ENCODE peak calls at places on chromosomes 2 and 18, in ten cellular contexts. W is naive thymus-derived CD8-positive, alpha-beta T cell; M is stomach; I is RWPE1; Q is GM03348; X is NCI-H1092 treated with DMSO at 0.1 percent for 48 hours; Z is activated CD4-positive, alpha-beta T cell treated with anti-CD3 and anti-CD28 coated beads for 24 hours; D is NCI-H2171 treated with DMSO at 0.1 percent for 48 hours; R is HTR-8/SVneo; F is hepatic stellate cell. B is an unnamed sample.

GRCh38 chr2:225002039-225002655 is 40.1 kb downstream of the DOCK10 start:
- DNase-seq in W (peak; percentile 43), M (peak; percentile 57), Q (peak; percentile 63), Z (peak; percentile 69), I (peak; percentile 37), D (peak; percentile 15), R (peak; percentile 43), X (peak; percentile 64), F (peak; percentile 29), B (peak; percentile 50)

GRCh38 chr18:51668101-51668500 is 470.6 kb upstream of the MEX3C start:
- DNase-seq in Q (peak; percentile 64), M (peak; percentile 67), X (peak; percentile 85), F (peak; percentile 5), I (peak; percentile 20), R (peak; percentile 1), W (no peak), D (peak; percentile 83), Z (no peak), B (no peak)

GRCh38 chr2:102063360-102063947 is 71.7 kb downstream of the IL1R2 start:
- DNase-seq in R (no peak), D (no peak), Z (no peak), F (no peak), I (no peak), M (peak; percentile 76), X (no peak), W (no peak), Q (peak; percentile 71), B (no peak)

GRCh38 chr2:23384551-23385349 is at the start of gene KLHL29:
- DNase-seq in M (peak; percentile 85), W (peak; percentile 53), R (peak; percentile 83), I (peak; percentile 92), D (peak; percentile 69), Z (peak; percentile 61), X (peak; percentile 35), Q (peak; percentile 99), F (peak; percentile 96), B (peak; percentile 76)

GRCh38 chr18:25921677-25922421 is 168.6 kb downstream of the SS18 start:
- DNase-seq in I (peak; percentile 28), D (peak; percentile 58), Q (peak; percentile 39), R (peak; percentile 10), W (no peak), M (peak; percentile 49), F (peak; percentile 11), X (no peak), Z (peak; percentile 6), B (peak; percentile 2)

GRCh38 chr2:195252018-195252417 is 405.0 kb upstream of the SLC39A10 start:
- DNase-seq in D (peak; percentile 38), R (no peak), W (no peak), M (no peak), F (no peak), X (no peak), I (no peak), Z (no peak), Q (no peak), B (no peak)

GRCh38 chr2:162261032-162261945 is 18.0 kb upstream of the FAP start:
- DNase-seq in W (no peak), Q (peak; percentile 73), X (no peak), R (no peak), I (peak; percentile 40), Z (no peak), M (peak; percentile 26), F (peak; percentile 28), D (no peak), B (peak; percentile 56)

GRCh38 chr2:57399061-57399460 is 647.5 kb upstream of the VRK2 start:
- DNase-seq in X (no peak), W (no peak), Z (no peak), F (no peak), Q (no peak), M (no peak), I (no peak), D (no peak), R (no peak), B (no peak)

GRCh38 chr2:54669677-54670484 is 53.6 kb upstream of the EML6 start:
- DNase-seq in I (peak; percentile 44), Z (no peak), F (peak; percentile 32), W (no peak), X (no peak), D (no peak), R (peak; percentile 56), M (no peak), Q (peak; percentile 67), B (no peak)

GRCh38 chr2:215594766-215595165 is 158.9 kb upstream of the FN1 start:
- DNase-seq in Z (no peak), Q (no peak), M (no peak), I (no peak), W (no peak), D (no peak), R (no peak), F (no peak), X (no peak), B (no peak)

GRCh38 chr2:19484736-19485135 is 126.3 kb upstream of the OSR1 start:
- DNase-seq in R (no peak), D (no peak), F (no peak), Q (no peak), I (no peak), W (no peak), X (no peak), M (no peak), Z (no peak), B (no peak)

GRCh38 chr2:10133007-10133647 is 10.6 kb downstream of the RRM2 start:
- DNase-seq in X (no peak), Q (no peak), W (no peak), F (no peak), I (no peak), Z (no peak), M (no peak), R (no peak), D (no peak), B (no peak)

GRCh38 chr2:10548626-10549025 is 100.5 kb upstream of the ODC1 start:
- DNase-seq in X (no peak), M (no peak), W (no peak), F (peak; percentile 54), R (no peak), D (no peak), Q (peak; percentile 60), Z (no peak), I (no peak), B (no peak)

GRCh38 chr18:37509600-37509999 is 56.0 kb downstream of the CELF4 start:
- DNase-seq in X (no peak), F (no peak), Z (no peak), M (no peak), D (no peak), W (no peak), I (no peak), Q (no peak), R (no peak), B (no peak)

GRCh38 chr2:178845565-178846457 is 38.6 kb upstream of the TTN start:
- DNase-seq in W (no peak), Q (peak; percentile 52), D (no peak), M (no peak), I (no peak), X (no peak), Z (no peak), F (no peak), R (no peak), B (no peak)

GRCh38 chr18:56085561-56085960 is 497.6 kb upstream of the TCF4 start:
- DNase-seq in I (no peak), M (no peak), R (no peak), F (no peak), Z (no peak), Q (peak; percentile 76), W (no peak), D (no peak), X (no peak), B (no peak)

GRCh38 chr2:170996316-170996715 is 67.3 kb downstream of the GORASP2 start:
- DNase-seq in I (no peak), X (no peak), M (no peak), F (no peak), D (no peak), Q (no peak), W (no peak), Z (no peak), R (no peak), B (no peak)

GRCh38 chr2:231928481-231928880 is 2.3 kb upstream of the NPPC start:
- DNase-seq in R (peak; percentile 36), M (peak; percentile 9), F (no peak), W (no peak), Q (no peak), D (no peak), I (no peak), X (no peak), Z (no peak), B (no peak)

GRCh38 chr2:191620144-191620543 is 57.8 kb upstream of the NABP1 start:
- DNase-seq in M (no peak), R (no peak), Z (no peak), W (no peak), Q (peak; percentile 27), D (no peak), I (no peak), X (no peak), F (no peak), B (peak; percentile 92)

GRCh38 chr2:191910518-191910917 is 63.6 kb upstream of the CAVIN2 start:
- DNase-seq in D (no peak), M (no peak), X (no peak), W (no peak), Q (peak; percentile 31), Z (no peak), R (peak; percentile 45), I (no peak), F (peak; percentile 27), B (no peak)

GRCh38 chr2:120338015-120338414 is 7.9 kb upstream of the INHBB start:
- DNase-seq in I (no peak), F (no peak), M (no peak), X (no peak), W (no peak), Z (no peak), D (no peak), R (no peak), Q (no peak), B (no peak)

GRCh38 chr2:96985181-96985580 is 1.2 kb downstream of the FAM178B start:
- DNase-seq in D (no peak), M (no peak), F (no peak), R (no peak), W (no peak), X (no peak), Z (no peak), I (no peak), Q (no peak), B (no peak)

GRCh38 chr2:82675186-82675585 is 1783.9 kb downstream of the SUCLG1 start:
- DNase-seq in R (peak; percentile 14), I (no peak), Z (no peak), Q (no peak), F (no peak), W (no peak), M (no peak), X (no peak), D (no peak), B (no peak)